ENCODE peak calls at places on chromosome 11, in six cellular contexts. H is esophagus squamous epithelium, R is T-helper 2 cell, A is HT1080, U is Right ventricle myocardium inferior, K is adipocyte. O is an unnamed sample.

GRCh38 chr11:44684886-44685285 is 41.9 kb upstream of the TSPAN18 start:
- DNase-seq in K (no peak), A (no peak), U (no peak), H (no peak), R (no peak), O (no peak)

GRCh38 chr11:28343304-28344233 is 235.4 kb downstream of the METTL15 start:
- DNase-seq in R (no peak), H (no peak), U (no peak), K (peak), A (peak), O (no peak)

GRCh38 chr11:75072582-75072981 is 24.1 kb downstream of the OR2AT4 start:
- DNase-seq in R (no peak), A (no peak), U (no peak), K (no peak), H (no peak), O (no peak)

GRCh38 chr11:5198285-5198684 is 2.2 kb downstream of the OR51V1 start:
- DNase-seq in A (no peak), R (no peak), K (no peak), H (no peak), U (no peak), O (no peak)

GRCh38 chr11:73306069-73306468 is 2.0 kb upstream of the ARHGEF17 start:
- DNase-seq in K (no peak), A (no peak), R (no peak), H (no peak), U (no peak), O (no peak)

GRCh38 chr11:11567862-11568650 is 53.7 kb downstream of the GALNT18 start:
- DNase-seq in A (peak), U (no peak), H (no peak), R (no peak), K (no peak), O (peak)

GRCh38 chr11:115618428-115618827 is 114.2 kb upstream of the CADM1 start:
- DNase-seq in R (no peak), H (no peak), K (peak), U (no peak), A (no peak), O (no peak)

GRCh38 chr11:18731949-18732821 is 6.2 kb upstream of the IGSF22 start:
- DNase-seq in U (no peak), K (peak), R (peak), H (no peak), A (peak), O (peak)

GRCh38 chr11:17287058-17287457 is 10.5 kb downstream of the NUCB2 start:
- DNase-seq in A (no peak), H (no peak), R (peak), U (no peak), K (no peak), O (no peak)

GRCh38 chr11:76327756-76328388 is 53.1 kb downstream of the THAP12 start:
- DNase-seq in A (no peak), K (no peak), H (no peak), U (no peak), R (no peak), O (no peak)

GRCh38 chr11:134150195-134150903 is 73.4 kb downstream of the NCAPD3 start:
- DNase-seq in K (peak), U (no peak), H (no peak), A (no peak), R (no peak), O (no peak)

GRCh38 chr11:6695377-6695776 is 12.2 kb upstream of the MRPL17 start:
- DNase-seq in K (no peak), U (no peak), A (peak), H (no peak), R (no peak), O (no peak)

GRCh38 chr11:40602866-40603578 is 856.4 kb downstream of the LRRC4C start:
- DNase-seq in A (peak), R (no peak), K (no peak), U (no peak), H (no peak), O (no peak)

GRCh38 chr11:107102692-107103463 is 84.6 kb upstream of the GUCY1A2 start:
- DNase-seq in K (no peak), H (no peak), R (no peak), U (no peak), A (peak), O (peak)

GRCh38 chr11:116871248-116871647 is 33.8 kb upstream of the APOA1 start:
- DNase-seq in A (peak), H (no peak), K (peak), R (no peak), U (no peak), O (no peak)

GRCh38 chr11:68117896-68118470 is 3.2 kb downstream of the CHKA start:
- DNase-seq in R (no peak), K (no peak), U (no peak), A (no peak), H (no peak), O (no peak)

GRCh38 chr11:93477684-93478234 is 65.4 kb downstream of the SMCO4 start:
- DNase-seq in A (no peak), K (peak), H (no peak), R (no peak), U (no peak), O (no peak)

GRCh38 chr11:8219257-8220021 is 44.2 kb downstream of the LMO1 start:
- DNase-seq in K (peak), H (no peak), A (peak), R (no peak), U (no peak), O (peak)

GRCh38 chr11:117145393-117145761 is 1.3 kb downstream of the PAFAH1B2 start:
- DNase-seq in H (no peak), R (no peak), K (peak), U (no peak), A (peak), O (peak)

GRCh38 chr11:112961146-112961668 is at the start of gene NCAM1:
- DNase-seq in K (peak), H (no peak), U (peak), A (peak), R (peak), O (peak)

GRCh38 chr11:72552399-72552910 is 118.1 kb upstream of the CLPB start:
- DNase-seq in K (no peak), U (no peak), A (no peak), R (no peak), H (no peak), O (no peak)

GRCh38 chr11:125517116-125517804 is 21.2 kb upstream of the FEZ1 start:
- DNase-seq in A (peak), K (peak), H (no peak), R (no peak), U (no peak), O (peak)

GRCh38 chr11:96293583-96293982 is 49.4 kb downstream of the MAML2 start:
- DNase-seq in R (no peak), A (no peak), K (peak), U (no peak), H (no peak), O (peak)

GRCh38 chr11:2781413-2782274 is 81.8 kb upstream of the KCNQ1OT1 start:
- DNase-seq in H (no peak), K (no peak), R (no peak), A (no peak), U (peak), O (no peak)

GRCh38 chr11:69560141-69560790 is 78.8 kb downstream of the LINC01488 start:
- DNase-seq in K (peak), U (no peak), H (no peak), R (no peak), A (peak), O (no peak)

GRCh38 chr11:67006029-67006884 is 16.7 kb upstream of the SYT12 start:
- DNase-seq in K (no peak), A (peak), U (peak), R (no peak), H (no peak), O (peak)

O was measured in GM12865.